ENCODE peak calls at places on chromosomes 13 and 19, in nine cellular contexts. One of them, this sample, is unnamed.

GRCh38 chr19:19119325-19120237 is 18.7 kb downstream of the TMEM161A start:
- DNase-seq in A549: no peak
- DNase-seq in GM12878: no peak
- DNase-seq in H1: no peak
- DNase-seq in stomach: no peak
- DNase-seq in suprapubic skin: no peak
- DNase-seq in transverse colon: no peak
- DNase-seq in tibial nerve: no peak
- DNase-seq in SK-N-SH: no peak
- DNase-seq in this sample: no peak

GRCh38 chr13:34145061-34145460 is 327.1 kb downstream of the RFC3 start:
- DNase-seq in transverse colon: no peak
- DNase-seq in GM12878: no peak
- DNase-seq in H1: no peak
- DNase-seq in A549: no peak
- DNase-seq in SK-N-SH: no peak
- DNase-seq in stomach: no peak
- DNase-seq in tibial nerve: no peak
- DNase-seq in suprapubic skin: no peak
- DNase-seq in this sample: no peak

GRCh38 chr19:8361921-8362793 is 1.8 kb upstream of the ANGPTL4 start:
- DNase-seq in tibial nerve: peak; percentile 92
- DNase-seq in SK-N-SH: peak; percentile 84
- DNase-seq in H1: no peak
- DNase-seq in A549: peak; percentile 97
- DNase-seq in suprapubic skin: peak; percentile 96
- DNase-seq in GM12878: no peak
- DNase-seq in stomach: peak; percentile 98
- DNase-seq in transverse colon: peak; percentile 93
- DNase-seq in this sample: peak; percentile 58

GRCh38 chr19:52336976-52337375 is 933 bp downstream of the ZNF610 start:
- DNase-seq in GM12878: no peak
- DNase-seq in stomach: no peak
- DNase-seq in A549: no peak
- DNase-seq in H1: no peak
- DNase-seq in suprapubic skin: no peak
- DNase-seq in transverse colon: no peak
- DNase-seq in tibial nerve: no peak
- DNase-seq in SK-N-SH: peak; percentile 45
- DNase-seq in this sample: no peak

GRCh38 chr13:55569082-55569481 is 1571.6 kb upstream of the PRR20A start:
- DNase-seq in suprapubic skin: no peak
- DNase-seq in A549: no peak
- DNase-seq in H1: no peak
- DNase-seq in SK-N-SH: no peak
- DNase-seq in transverse colon: no peak
- DNase-seq in GM12878: no peak
- DNase-seq in stomach: no peak
- DNase-seq in tibial nerve: no peak
- DNase-seq in this sample: no peak

GRCh38 chr13:106496072-106496997 is 39.1 kb downstream of the EFNB2 start:
- DNase-seq in SK-N-SH: no peak
- DNase-seq in tibial nerve: no peak
- DNase-seq in A549: no peak
- DNase-seq in transverse colon: no peak
- DNase-seq in suprapubic skin: no peak
- DNase-seq in GM12878: no peak
- DNase-seq in stomach: no peak
- DNase-seq in H1: no peak
- DNase-seq in this sample: no peak

GRCh38 chr13:32309812-32310706 is 5.1 kb downstream of the ZAR1L start:
- DNase-seq in H1: peak; percentile 47
- DNase-seq in A549: peak; percentile 49
- DNase-seq in SK-N-SH: peak; percentile 47
- DNase-seq in tibial nerve: no peak
- DNase-seq in GM12878: no peak
- DNase-seq in transverse colon: peak; percentile 12
- DNase-seq in suprapubic skin: no peak
- DNase-seq in stomach: no peak
- DNase-seq in this sample: peak; percentile 32

GRCh38 chr19:10797078-10797477 is 38.9 kb downstream of the TMED1 start:
- DNase-seq in transverse colon: no peak
- DNase-seq in GM12878: no peak
- DNase-seq in suprapubic skin: no peak
- DNase-seq in tibial nerve: no peak
- DNase-seq in stomach: no peak
- DNase-seq in A549: no peak
- DNase-seq in H1: no peak
- DNase-seq in SK-N-SH: no peak
- DNase-seq in this sample: no peak

GRCh38 chr19:53112286-53112685 is 9.1 kb upstream of the ZNF160 start:
- DNase-seq in GM12878: no peak
- DNase-seq in H1: peak; percentile 14
- DNase-seq in transverse colon: no peak
- DNase-seq in suprapubic skin: no peak
- DNase-seq in stomach: no peak
- DNase-seq in SK-N-SH: no peak
- DNase-seq in tibial nerve: no peak
- DNase-seq in A549: no peak
- DNase-seq in this sample: no peak

GRCh38 chr13:99237981-99238662 is 20.1 kb downstream of the GPR18 start:
- DNase-seq in tibial nerve: no peak
- DNase-seq in suprapubic skin: no peak
- DNase-seq in H1: no peak
- DNase-seq in GM12878: no peak
- DNase-seq in A549: no peak
- DNase-seq in transverse colon: no peak
- DNase-seq in SK-N-SH: no peak
- DNase-seq in stomach: no peak
- DNase-seq in this sample: no peak

GRCh38 chr13:20121154-20121515 is 39.7 kb downstream of the GJA3 start:
- DNase-seq in GM12878: no peak
- DNase-seq in transverse colon: no peak
- DNase-seq in SK-N-SH: no peak
- DNase-seq in A549: no peak
- DNase-seq in suprapubic skin: peak; percentile 34
- DNase-seq in H1: no peak
- DNase-seq in stomach: no peak
- DNase-seq in tibial nerve: no peak
- DNase-seq in this sample: no peak

GRCh38 chr19:3387645-3388589 is 21.5 kb downstream of the NFIC start:
- DNase-seq in tibial nerve: peak; percentile 61
- DNase-seq in GM12878: no peak
- DNase-seq in SK-N-SH: peak; percentile 98
- DNase-seq in A549: peak; percentile 68
- DNase-seq in stomach: peak; percentile 93
- DNase-seq in H1: no peak
- DNase-seq in transverse colon: peak; percentile 89
- DNase-seq in suprapubic skin: peak; percentile 93
- DNase-seq in this sample: peak; percentile 80

GRCh38 chr13:59750860-59751259 is 412.9 kb downstream of the DIAPH3 start:
- DNase-seq in tibial nerve: no peak
- DNase-seq in stomach: no peak
- DNase-seq in GM12878: no peak
- DNase-seq in SK-N-SH: peak; percentile 60
- DNase-seq in H1: peak; percentile 59
- DNase-seq in A549: no peak
- DNase-seq in suprapubic skin: no peak
- DNase-seq in transverse colon: no peak
- DNase-seq in this sample: no peak

GRCh38 chr19:10306327-10306726 is 3.3 kb downstream of the ZGLP1 start:
- DNase-seq in GM12878: no peak
- DNase-seq in H1: no peak
- DNase-seq in tibial nerve: no peak
- DNase-seq in SK-N-SH: no peak
- DNase-seq in transverse colon: no peak
- DNase-seq in A549: no peak
- DNase-seq in stomach: no peak
- DNase-seq in suprapubic skin: no peak
- DNase-seq in this sample: no peak

GRCh38 chr19:45376045-45376724 is 5.8 kb upstream of the ERCC2 start:
- DNase-seq in suprapubic skin: no peak
- DNase-seq in A549: peak; percentile 91
- DNase-seq in SK-N-SH: peak; percentile 10
- DNase-seq in transverse colon: no peak
- DNase-seq in stomach: no peak
- DNase-seq in GM12878: no peak
- DNase-seq in H1: peak; percentile 60
- DNase-seq in tibial nerve: peak; percentile 51
- DNase-seq in this sample: no peak

GRCh38 chr19:19062454-19063182 is 1.2 kb upstream of the SLC25A42 start:
- DNase-seq in tibial nerve: no peak
- DNase-seq in SK-N-SH: no peak
- DNase-seq in transverse colon: no peak
- DNase-seq in A549: no peak
- DNase-seq in stomach: no peak
- DNase-seq in H1: no peak
- DNase-seq in suprapubic skin: no peak
- DNase-seq in GM12878: no peak
- DNase-seq in this sample: no peak

GRCh38 chr19:4970558-4971423 is 1.9 kb downstream of the KDM4B start:
- DNase-seq in H1: no peak
- DNase-seq in GM12878: no peak
- DNase-seq in SK-N-SH: peak; percentile 64
- DNase-seq in stomach: peak; percentile 46
- DNase-seq in tibial nerve: no peak
- DNase-seq in A549: no peak
- DNase-seq in suprapubic skin: no peak
- DNase-seq in transverse colon: peak; percentile 46
- DNase-seq in this sample: peak; percentile 54

GRCh38 chr13:75675421-75675820 is 39.3 kb downstream of the LMO7 start:
- DNase-seq in stomach: no peak
- DNase-seq in H1: no peak
- DNase-seq in tibial nerve: no peak
- DNase-seq in transverse colon: no peak
- DNase-seq in A549: no peak
- DNase-seq in SK-N-SH: no peak
- DNase-seq in GM12878: no peak
- DNase-seq in suprapubic skin: no peak
- DNase-seq in this sample: no peak

GRCh38 chr19:8515317-8515716 is 1.4 kb upstream of the ZNF414 start:
- DNase-seq in GM12878: no peak
- DNase-seq in transverse colon: no peak
- DNase-seq in suprapubic skin: no peak
- DNase-seq in stomach: no peak
- DNase-seq in tibial nerve: no peak
- DNase-seq in H1: no peak
- DNase-seq in SK-N-SH: no peak
- DNase-seq in A549: no peak
- DNase-seq in this sample: no peak

GRCh38 chr19:19540707-19541515 is 2.8 kb downstream of the CILP2 start:
- DNase-seq in A549: peak; percentile 45
- DNase-seq in H1: peak; percentile 98
- DNase-seq in GM12878: no peak
- DNase-seq in stomach: peak; percentile 68
- DNase-seq in tibial nerve: no peak
- DNase-seq in transverse colon: peak; percentile 66
- DNase-seq in SK-N-SH: peak; percentile 97
- DNase-seq in suprapubic skin: peak; percentile 76
- DNase-seq in this sample: no peak

GRCh38 chr13:24264976-24265375 is 44.4 kb upstream of the C1QTNF9 start:
- DNase-seq in A549: no peak
- DNase-seq in GM12878: no peak
- DNase-seq in tibial nerve: no peak
- DNase-seq in stomach: no peak
- DNase-seq in H1: no peak
- DNase-seq in suprapubic skin: no peak
- DNase-seq in transverse colon: peak; percentile 51
- DNase-seq in SK-N-SH: no peak
- DNase-seq in this sample: no peak
- H3K27ac ChIP-seq in A549: no peak overlapping the region
- H3K27ac ChIP-seq in GM12878: no peak overlapping the region
- H3K27ac ChIP-seq in tibial nerve: peak overlapping the region; percentile 21
- H3K27ac ChIP-seq in stomach: peak overlapping the region; percentile 36
- H3K27ac ChIP-seq in H1: no peak overlapping the region
- H3K27ac ChIP-seq in suprapubic skin: no peak overlapping the region
- H3K27ac ChIP-seq in transverse colon: no peak overlapping the region
- H3K27ac ChIP-seq in SK-N-SH: no peak overlapping the region
- H3K27ac ChIP-seq in this sample: no peak overlapping the region

GRCh38 chr19:15421726-15422260 is 3.0 kb upstream of the AKAP8L start:
- DNase-seq in stomach: peak; percentile 85
- DNase-seq in transverse colon: no peak
- DNase-seq in GM12878: no peak
- DNase-seq in A549: no peak
- DNase-seq in H1: no peak
- DNase-seq in SK-N-SH: peak; percentile 88
- DNase-seq in suprapubic skin: no peak
- DNase-seq in tibial nerve: no peak
- DNase-seq in this sample: no peak
- TF ChIP-seq EP300 in stomach: no peak
- TF ChIP-seq EP300 in transverse colon: no peak
- TF ChIP-seq EP300 in GM12878: no peak
- TF ChIP-seq EP300 in A549: no peak
- TF ChIP-seq EP300 in H1: no peak
- TF ChIP-seq EP300 in SK-N-SH: no peak
- TF ChIP-seq EP300 in suprapubic skin: no peak
- TF ChIP-seq EP300 in tibial nerve: no peak
- TF ChIP-seq EP300 in this sample: no peak

GRCh38 chr13:25421602-25422001 is 49.8 kb downstream of the ATP8A2 start:
- DNase-seq in transverse colon: no peak
- DNase-seq in suprapubic skin: no peak
- DNase-seq in H1: no peak
- DNase-seq in tibial nerve: no peak
- DNase-seq in GM12878: no peak
- DNase-seq in SK-N-SH: no peak
- DNase-seq in stomach: no peak
- DNase-seq in A549: no peak
- DNase-seq in this sample: no peak

GRCh38 chr13:25423831-25424230 is 52.1 kb downstream of the ATP8A2 start:
- DNase-seq in tibial nerve: no peak
- DNase-seq in GM12878: no peak
- DNase-seq in transverse colon: no peak
- DNase-seq in suprapubic skin: no peak
- DNase-seq in H1: peak; percentile 20
- DNase-seq in stomach: no peak
- DNase-seq in A549: no peak
- DNase-seq in SK-N-SH: no peak
- DNase-seq in this sample: no peak

GRCh38 chr13:25420161-25420560 is 48.4 kb downstream of the ATP8A2 start:
- DNase-seq in SK-N-SH: no peak
- DNase-seq in tibial nerve: no peak
- DNase-seq in A549: no peak
- DNase-seq in GM12878: no peak
- DNase-seq in suprapubic skin: no peak
- DNase-seq in stomach: no peak
- DNase-seq in H1: no peak
- DNase-seq in transverse colon: no peak
- DNase-seq in this sample: no peak

GRCh38 chr13:25422153-25422552 is 50.4 kb downstream of the ATP8A2 start:
- DNase-seq in transverse colon: no peak
- DNase-seq in A549: no peak
- DNase-seq in tibial nerve: no peak
- DNase-seq in SK-N-SH: no peak
- DNase-seq in suprapubic skin: no peak
- DNase-seq in H1: no peak
- DNase-seq in stomach: no peak
- DNase-seq in GM12878: no peak
- DNase-seq in this sample: no peak
- H3K27ac ChIP-seq in transverse colon: no peak overlapping the region
- H3K27ac ChIP-seq in A549: no peak overlapping the region
- H3K27ac ChIP-seq in tibial nerve: no peak overlapping the region
- H3K27ac ChIP-seq in SK-N-SH: no peak overlapping the region
- H3K27ac ChIP-seq in suprapubic skin: no peak overlapping the region
- H3K27ac ChIP-seq in H1: no peak overlapping the region
- H3K27ac ChIP-seq in stomach: no peak overlapping the region
- H3K27ac ChIP-seq in GM12878: no peak overlapping the region
- H3K27ac ChIP-seq in this sample: no peak overlapping the region

GRCh38 chr13:81304121-81304659 is 963.3 kb upstream of the SPRY2 start:
- DNase-seq in suprapubic skin: no peak
- DNase-seq in tibial nerve: no peak
- DNase-seq in A549: no peak
- DNase-seq in SK-N-SH: no peak
- DNase-seq in stomach: no peak
- DNase-seq in transverse colon: no peak
- DNase-seq in GM12878: no peak
- DNase-seq in H1: no peak
- DNase-seq in this sample: no peak
- TF ChIP-seq EP300 in suprapubic skin: no peak
- TF ChIP-seq EP300 in tibial nerve: no peak
- TF ChIP-seq EP300 in A549: no peak
- TF ChIP-seq EP300 in SK-N-SH: no peak
- TF ChIP-seq EP300 in stomach: no peak
- TF ChIP-seq EP300 in transverse colon: no peak
- TF ChIP-seq EP300 in GM12878: no peak
- TF ChIP-seq EP300 in H1: no peak
- TF ChIP-seq EP300 in this sample: no peak